ENCODE peak calls at places on chromosome 11, in seven cellular contexts. Q, S, Z, P, C, F and K are unnamed samples.

GRCh38 chr11:81869337-81870065 is 864.2 kb downstream of the FAM181B start:
- DNase-seq in Q (peak), Z (peak), P (peak), S (no peak), F (no peak), C (no peak), K (peak)

GRCh38 chr11:111631666-111632039 is 29.4 kb downstream of the SIK2 start:
- DNase-seq in Q (no peak), Z (peak), S (no peak), C (no peak), F (no peak), P (no peak), K (no peak)

GRCh38 chr11:120034881-120035620 is 102.9 kb downstream of the TRIM29 start:
- DNase-seq in C (peak), P (no peak), Q (no peak), F (no peak), S (no peak), Z (no peak), K (no peak)

GRCh38 chr11:22780914-22781593 is 48.5 kb downstream of the SVIP start:
- DNase-seq in Q (no peak), Z (peak), C (no peak), F (no peak), S (no peak), P (no peak), K (no peak)

GRCh38 chr11:102244681-102245409 is 72.4 kb upstream of the BIRC3 start:
- DNase-seq in S (no peak), C (no peak), F (no peak), Q (no peak), Z (no peak), P (no peak), K (no peak)

GRCh38 chr11:76628408-76628947 is 42.1 kb downstream of the LRRC32 start:
- DNase-seq in F (no peak), P (no peak), Z (no peak), Q (no peak), C (peak), S (no peak), K (no peak)

GRCh38 chr11:3153291-3153861 is 11.7 kb downstream of the OSBPL5 start:
- DNase-seq in F (peak), C (no peak), S (peak), Q (no peak), Z (no peak), P (no peak), K (peak)

GRCh38 chr11:119584193-119585037 is 144.6 kb downstream of the NECTIN1 start:
- DNase-seq in P (no peak), F (no peak), S (peak), C (no peak), Q (no peak), Z (peak), K (peak)

GRCh38 chr11:76577921-76578654 is 92.5 kb downstream of the LRRC32 start:
- DNase-seq in F (no peak), Q (no peak), S (no peak), P (no peak), Z (no peak), C (no peak), K (no peak)

GRCh38 chr11:11356842-11357241 is 3.8 kb upstream of the CSNK2A3 start:
- DNase-seq in Z (no peak), F (no peak), C (no peak), Q (no peak), P (no peak), S (no peak), K (no peak)

GRCh38 chr11:74086242-74086884 is 77.5 kb upstream of the UCP3 start:
- DNase-seq in C (no peak), Q (no peak), Z (no peak), S (no peak), F (no peak), P (no peak), K (no peak)